ENCODE peak calls at places on chromosomes 5 and 9, in five cellular contexts. One of them, this sample, is unnamed.

GRCh38 chr5:113581388-113581787 is 67.9 kb downstream of the YTHDC2 start:
- DNase-seq in stromal cell of bone marrow: no peak
- DNase-seq in activated CD8-positive, alpha-beta memory T cell treated with anti-CD3 and anti-CD28 coated beads for 48 hours: no peak
- DNase-seq in HuH-7: no peak
- DNase-seq in DMS 273 treated with DMSO at 0.1 percent for 48 hours: peak
- DNase-seq in this sample: no peak

GRCh38 chr9:70494221-70494620 is 79.8 kb upstream of the KLF9 start:
- DNase-seq in stromal cell of bone marrow: no peak
- DNase-seq in activated CD8-positive, alpha-beta memory T cell treated with anti-CD3 and anti-CD28 coated beads for 48 hours: no peak
- DNase-seq in HuH-7: no peak
- DNase-seq in DMS 273 treated with DMSO at 0.1 percent for 48 hours: no peak
- DNase-seq in this sample: no peak

GRCh38 chr5:14946813-14947640 is 75.4 kb upstream of the ANKH start:
- DNase-seq in stromal cell of bone marrow: no peak
- DNase-seq in activated CD8-positive, alpha-beta memory T cell treated with anti-CD3 and anti-CD28 coated beads for 48 hours: no peak
- DNase-seq in HuH-7: peak
- DNase-seq in DMS 273 treated with DMSO at 0.1 percent for 48 hours: no peak
- DNase-seq in this sample: no peak

GRCh38 chr5:98432378-98432777 is 341.1 kb upstream of the RGMB start:
- DNase-seq in stromal cell of bone marrow: no peak
- DNase-seq in activated CD8-positive, alpha-beta memory T cell treated with anti-CD3 and anti-CD28 coated beads for 48 hours: no peak
- DNase-seq in HuH-7: peak
- DNase-seq in DMS 273 treated with DMSO at 0.1 percent for 48 hours: no peak
- DNase-seq in this sample: no peak

GRCh38 chr9:87270241-87271234 is 227.1 kb upstream of the DAPK1 start:
- DNase-seq in stromal cell of bone marrow: peak
- DNase-seq in activated CD8-positive, alpha-beta memory T cell treated with anti-CD3 and anti-CD28 coated beads for 48 hours: no peak
- DNase-seq in HuH-7: no peak
- DNase-seq in DMS 273 treated with DMSO at 0.1 percent for 48 hours: no peak
- DNase-seq in this sample: peak

GRCh38 chr5:138702827-138703194 is 50.4 kb upstream of the CTNNA1 start:
- DNase-seq in stromal cell of bone marrow: no peak
- DNase-seq in activated CD8-positive, alpha-beta memory T cell treated with anti-CD3 and anti-CD28 coated beads for 48 hours: no peak
- DNase-seq in HuH-7: no peak
- DNase-seq in DMS 273 treated with DMSO at 0.1 percent for 48 hours: no peak
- DNase-seq in this sample: no peak

GRCh38 chr9:89610391-89610925 is 5.6 kb downstream of the GADD45G start:
- DNase-seq in stromal cell of bone marrow: no peak
- DNase-seq in activated CD8-positive, alpha-beta memory T cell treated with anti-CD3 and anti-CD28 coated beads for 48 hours: no peak
- DNase-seq in HuH-7: no peak
- DNase-seq in DMS 273 treated with DMSO at 0.1 percent for 48 hours: no peak
- DNase-seq in this sample: no peak

GRCh38 chr9:34590376-34591090 is 1.0 kb upstream of the CNTFR start:
- DNase-seq in stromal cell of bone marrow: no peak
- DNase-seq in activated CD8-positive, alpha-beta memory T cell treated with anti-CD3 and anti-CD28 coated beads for 48 hours: no peak
- DNase-seq in HuH-7: no peak
- DNase-seq in DMS 273 treated with DMSO at 0.1 percent for 48 hours: no peak
- DNase-seq in this sample: no peak

GRCh38 chr9:90880669-90881068 is 79.0 kb downstream of the SYK start:
- DNase-seq in stromal cell of bone marrow: no peak
- DNase-seq in activated CD8-positive, alpha-beta memory T cell treated with anti-CD3 and anti-CD28 coated beads for 48 hours: no peak
- DNase-seq in HuH-7: no peak
- DNase-seq in DMS 273 treated with DMSO at 0.1 percent for 48 hours: no peak
- DNase-seq in this sample: no peak

GRCh38 chr9:97293207-97293721 is 14.2 kb upstream of the CCDC180 start:
- DNase-seq in stromal cell of bone marrow: peak
- DNase-seq in activated CD8-positive, alpha-beta memory T cell treated with anti-CD3 and anti-CD28 coated beads for 48 hours: no peak
- DNase-seq in HuH-7: peak
- DNase-seq in DMS 273 treated with DMSO at 0.1 percent for 48 hours: no peak
- DNase-seq in this sample: no peak

GRCh38 chr5:78496373-78496772 is 136.0 kb downstream of the SCAMP1 start:
- DNase-seq in stromal cell of bone marrow: peak
- DNase-seq in activated CD8-positive, alpha-beta memory T cell treated with anti-CD3 and anti-CD28 coated beads for 48 hours: no peak
- DNase-seq in HuH-7: no peak
- DNase-seq in DMS 273 treated with DMSO at 0.1 percent for 48 hours: no peak
- DNase-seq in this sample: peak

GRCh38 chr9:136228107-136228875 is 17.3 kb downstream of the QSOX2 start:
- DNase-seq in stromal cell of bone marrow: peak
- DNase-seq in activated CD8-positive, alpha-beta memory T cell treated with anti-CD3 and anti-CD28 coated beads for 48 hours: no peak
- DNase-seq in HuH-7: no peak
- DNase-seq in DMS 273 treated with DMSO at 0.1 percent for 48 hours: no peak
- DNase-seq in this sample: peak

GRCh38 chr5:50694027-50694590 is 27.7 kb downstream of the PARP8 start:
- DNase-seq in stromal cell of bone marrow: no peak
- DNase-seq in activated CD8-positive, alpha-beta memory T cell treated with anti-CD3 and anti-CD28 coated beads for 48 hours: no peak
- DNase-seq in HuH-7: no peak
- DNase-seq in DMS 273 treated with DMSO at 0.1 percent for 48 hours: no peak
- DNase-seq in this sample: no peak

GRCh38 chr5:181222630-181223040 is 446 bp upstream of the TRIM41 start:
- DNase-seq in stromal cell of bone marrow: no peak
- DNase-seq in activated CD8-positive, alpha-beta memory T cell treated with anti-CD3 and anti-CD28 coated beads for 48 hours: no peak
- DNase-seq in HuH-7: no peak
- DNase-seq in DMS 273 treated with DMSO at 0.1 percent for 48 hours: no peak
- DNase-seq in this sample: no peak

GRCh38 chr5:20262896-20263295 is 274.9 kb upstream of the CDH18 start:
- DNase-seq in stromal cell of bone marrow: no peak
- DNase-seq in activated CD8-positive, alpha-beta memory T cell treated with anti-CD3 and anti-CD28 coated beads for 48 hours: no peak
- DNase-seq in HuH-7: no peak
- DNase-seq in DMS 273 treated with DMSO at 0.1 percent for 48 hours: no peak
- DNase-seq in this sample: no peak

GRCh38 chr9:134204041-134204440 is 39.7 kb upstream of the RNU6ATAC start:
- DNase-seq in stromal cell of bone marrow: no peak
- DNase-seq in activated CD8-positive, alpha-beta memory T cell treated with anti-CD3 and anti-CD28 coated beads for 48 hours: no peak
- DNase-seq in HuH-7: no peak
- DNase-seq in DMS 273 treated with DMSO at 0.1 percent for 48 hours: no peak
- DNase-seq in this sample: no peak

GRCh38 chr5:174183701-174184100 is 138.2 kb downstream of the NSG2 start:
- DNase-seq in stromal cell of bone marrow: no peak
- DNase-seq in activated CD8-positive, alpha-beta memory T cell treated with anti-CD3 and anti-CD28 coated beads for 48 hours: no peak
- DNase-seq in HuH-7: no peak
- DNase-seq in DMS 273 treated with DMSO at 0.1 percent for 48 hours: no peak
- DNase-seq in this sample: no peak

GRCh38 chr5:161847896-161848510 is at the start of gene GABRA1:
- DNase-seq in stromal cell of bone marrow: no peak
- DNase-seq in activated CD8-positive, alpha-beta memory T cell treated with anti-CD3 and anti-CD28 coated beads for 48 hours: no peak
- DNase-seq in HuH-7: no peak
- DNase-seq in DMS 273 treated with DMSO at 0.1 percent for 48 hours: no peak
- DNase-seq in this sample: no peak

GRCh38 chr5:66440202-66440680 is 156.0 kb upstream of the MAST4 start:
- DNase-seq in stromal cell of bone marrow: peak
- DNase-seq in activated CD8-positive, alpha-beta memory T cell treated with anti-CD3 and anti-CD28 coated beads for 48 hours: no peak
- DNase-seq in HuH-7: no peak
- DNase-seq in DMS 273 treated with DMSO at 0.1 percent for 48 hours: no peak
- DNase-seq in this sample: no peak

GRCh38 chr9:129549684-129550083 is 71.2 kb downstream of the C9orf50 start:
- DNase-seq in stromal cell of bone marrow: no peak
- DNase-seq in activated CD8-positive, alpha-beta memory T cell treated with anti-CD3 and anti-CD28 coated beads for 48 hours: no peak
- DNase-seq in HuH-7: peak
- DNase-seq in DMS 273 treated with DMSO at 0.1 percent for 48 hours: no peak
- DNase-seq in this sample: no peak

GRCh38 chr5:36357391-36357790 is 55.7 kb upstream of the RANBP3L start:
- DNase-seq in stromal cell of bone marrow: no peak
- DNase-seq in activated CD8-positive, alpha-beta memory T cell treated with anti-CD3 and anti-CD28 coated beads for 48 hours: no peak
- DNase-seq in HuH-7: no peak
- DNase-seq in DMS 273 treated with DMSO at 0.1 percent for 48 hours: no peak
- DNase-seq in this sample: peak

GRCh38 chr5:159787837-159788236 is 128.4 kb upstream of the ADRA1B start:
- DNase-seq in stromal cell of bone marrow: no peak
- DNase-seq in activated CD8-positive, alpha-beta memory T cell treated with anti-CD3 and anti-CD28 coated beads for 48 hours: no peak
- DNase-seq in HuH-7: no peak
- DNase-seq in DMS 273 treated with DMSO at 0.1 percent for 48 hours: no peak
- DNase-seq in this sample: no peak

GRCh38 chr5:90866333-90866732 is 307.7 kb downstream of the ADGRV1 start:
- DNase-seq in stromal cell of bone marrow: no peak
- DNase-seq in activated CD8-positive, alpha-beta memory T cell treated with anti-CD3 and anti-CD28 coated beads for 48 hours: no peak
- DNase-seq in HuH-7: peak
- DNase-seq in DMS 273 treated with DMSO at 0.1 percent for 48 hours: peak
- DNase-seq in this sample: peak

GRCh38 chr9:89720721-89721660 is 116.2 kb downstream of the GADD45G start:
- DNase-seq in stromal cell of bone marrow: no peak
- DNase-seq in activated CD8-positive, alpha-beta memory T cell treated with anti-CD3 and anti-CD28 coated beads for 48 hours: no peak
- DNase-seq in HuH-7: no peak
- DNase-seq in DMS 273 treated with DMSO at 0.1 percent for 48 hours: peak
- DNase-seq in this sample: no peak

GRCh38 chr5:72598461-72599433 is 91.5 kb upstream of the ZNF366 start:
- DNase-seq in stromal cell of bone marrow: no peak
- DNase-seq in activated CD8-positive, alpha-beta memory T cell treated with anti-CD3 and anti-CD28 coated beads for 48 hours: no peak
- DNase-seq in HuH-7: no peak
- DNase-seq in DMS 273 treated with DMSO at 0.1 percent for 48 hours: no peak
- DNase-seq in this sample: peak

This sample was measured in adipocyte.